ENCODE peak calls at places on chromosomes 13 and 19, in six cellular contexts. D, N, E, P, Q and X are unnamed samples.

GRCh38 chr13:61884830-61885229 is 469.2 kb upstream of the PCDH20 start:
- DNase-seq in D (no peak), N (no peak), E (no peak), P (no peak), Q (no peak), X (no peak)

GRCh38 chr19:48644839-48645651 is 942 bp downstream of the CA11 start:
- DNase-seq in D (no peak), N (peak; percentile 85), E (no peak), P (peak; percentile 74), Q (peak; percentile 52), X (peak; percentile 82)

GRCh38 chr19:1045247-1045603 is 5.3 kb downstream of the ABCA7 start:
- DNase-seq in D (no peak), N (no peak), E (no peak), P (no peak), Q (peak; percentile 87), X (no peak)

GRCh38 chr13:30341815-30342570 is 34.6 kb upstream of the KATNAL1 start:
- DNase-seq in D (peak; percentile 94), N (peak; percentile 91), E (peak; percentile 61), P (peak; percentile 94), Q (peak; percentile 86), X (peak; percentile 86)

GRCh38 chr13:74825170-74825948 is 656.6 kb downstream of the TBC1D4 start:
- DNase-seq in D (peak; percentile 88), N (no peak), E (no peak), P (peak; percentile 64), Q (no peak), X (peak; percentile 93)

GRCh38 chr13:44755872-44756271 is 179.7 kb upstream of the TSC22D1 start:
- DNase-seq in D (peak; percentile 56), N (no peak), E (no peak), P (peak; percentile 81), Q (peak; percentile 67), X (peak; percentile 53)

GRCh38 chr19:50223439-50223716 is 20.0 kb downstream of the MYH14 start:
- DNase-seq in D (no peak), N (no peak), E (no peak), P (no peak), Q (no peak), X (no peak)

GRCh38 chr19:7744871-7745270 is 2.5 kb downstream of the CD209 start:
- DNase-seq in D (no peak), N (no peak), E (no peak), P (no peak), Q (peak; percentile 12), X (no peak)

GRCh38 chr19:5470264-5470671 is 15.1 kb downstream of the ZNRF4 start:
- DNase-seq in D (no peak), N (no peak), E (no peak), P (no peak), Q (peak; percentile 87), X (no peak)

GRCh38 chr13:74904547-74904946 is 577.4 kb downstream of the TBC1D4 start:
- DNase-seq in D (no peak), N (no peak), E (no peak), P (no peak), Q (no peak), X (no peak)

GRCh38 chr19:10692673-10693264 is 8.5 kb upstream of the QTRT1 start:
- DNase-seq in D (no peak), N (no peak), E (no peak), P (no peak), Q (peak; percentile 36), X (no peak)

GRCh38 chr19:10699650-10700335 is 1.4 kb upstream of the QTRT1 start:
- DNase-seq in D (peak; percentile 27), N (peak; percentile 79), E (no peak), P (peak; percentile 48), Q (peak; percentile 62), X (peak; percentile 76)

GRCh38 chr19:10694706-10695105 is 6.5 kb upstream of the QTRT1 start:
- DNase-seq in D (no peak), N (no peak), E (no peak), P (no peak), Q (peak; percentile 25), X (no peak)

GRCh38 chr19:10691883-10692282 is 9.4 kb upstream of the QTRT1 start:
- DNase-seq in D (no peak), N (no peak), E (no peak), P (no peak), Q (no peak), X (no peak)

DNA sequence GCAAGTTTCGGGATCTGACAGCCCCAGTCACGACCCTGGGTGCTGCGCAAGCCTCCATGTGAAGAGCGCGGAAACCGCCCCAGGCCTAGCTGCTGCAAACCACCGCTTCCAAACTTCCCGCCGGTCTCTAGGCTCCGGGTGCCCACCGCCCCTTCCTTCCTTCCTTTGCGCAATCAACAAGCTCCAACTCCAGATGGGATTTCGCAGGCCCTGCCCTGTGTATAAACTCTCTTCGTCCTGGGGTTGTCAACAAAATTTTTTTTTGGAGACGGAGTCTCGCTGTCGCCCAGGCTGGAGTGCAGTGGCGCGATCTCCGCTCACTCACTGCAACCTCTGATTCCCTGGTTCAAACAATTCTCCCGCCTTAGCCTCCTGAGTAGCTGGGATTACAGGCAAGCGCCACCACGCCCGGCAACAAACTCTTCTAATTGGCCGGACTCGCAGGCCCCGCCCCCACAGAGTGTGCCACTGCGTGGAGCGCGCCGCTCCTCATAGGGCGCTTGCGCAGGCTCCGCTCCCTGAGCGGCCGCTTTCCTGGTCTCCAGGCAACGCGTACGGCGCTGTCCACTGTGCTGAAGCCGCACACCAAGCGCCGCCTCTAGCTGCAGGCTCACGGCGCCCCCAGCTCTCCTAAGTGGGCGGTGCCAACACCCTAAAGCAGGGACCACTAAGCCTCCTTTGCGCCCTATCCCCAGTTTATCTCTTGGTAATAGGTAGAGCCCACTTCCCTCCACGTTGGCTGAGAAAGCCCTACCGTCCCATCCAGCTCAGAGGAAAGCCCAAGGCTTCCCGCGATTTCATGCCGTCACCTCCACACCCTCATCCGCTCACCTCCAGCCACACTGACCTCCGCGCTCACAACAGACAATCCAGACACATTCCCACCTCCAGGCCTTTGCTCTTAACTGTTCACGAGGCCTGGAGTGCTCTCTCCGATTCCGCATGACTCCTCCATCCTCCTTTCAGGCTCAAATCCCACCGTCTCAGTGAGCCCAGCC is 5.5 kb upstream of the QTRT1 start:
- DNase-seq in D (peak; percentile 93), N (peak; percentile 99), E (peak; percentile 72), P (peak; percentile 93), Q (peak; percentile 81), X (peak; percentile 96)
- H3K4me3 ChIP-seq in D (peak overlapping the region; percentile 33), N (no peak overlapping the region), E (peak overlapping the region; percentile 59), P (peak overlapping the region; percentile 12), Q (no peak overlapping the region), X (peak overlapping the region; percentile 45)

GRCh38 chr19:3653081-3653795 is 26.6 kb upstream of the CACTIN start:
- DNase-seq in D (no peak), N (no peak), E (no peak), P (no peak), Q (no peak), X (no peak)

GRCh38 chr19:3656073-3656746 is 29.6 kb upstream of the CACTIN start:
- DNase-seq in D (peak; percentile 95), N (no peak), E (no peak), P (no peak), Q (no peak), X (no peak)

GRCh38 chr19:3652422-3652821 is 25.8 kb upstream of the CACTIN start:
- DNase-seq in D (no peak), N (no peak), E (no peak), P (no peak), Q (no peak), X (no peak)

GRCh38 chr19:3655402-3656072 is 28.9 kb upstream of the CACTIN start:
- DNase-seq in D (peak; percentile 99), N (no peak), E (no peak), P (peak; percentile 94), Q (no peak), X (peak; percentile 85)

GRCh38 chr19:3653865-3654513 is 27.4 kb upstream of the CACTIN start:
- DNase-seq in D (no peak), N (no peak), E (no peak), P (no peak), Q (no peak), X (no peak)
- TF ChIP-seq CTCF in D (no peak), N (no peak), E (no peak), P (peak; percentile 18), Q (peak; percentile 37), X (peak; percentile 9)

GRCh38 chr19:38564981-38565685 is 52.6 kb downstream of the MAP4K1 start:
- DNase-seq in D (no peak), N (no peak), E (no peak), P (no peak), Q (no peak), X (no peak)

GRCh38 chr19:38563475-38563874 is 54.3 kb downstream of the MAP4K1 start:
- DNase-seq in D (no peak), N (no peak), E (no peak), P (no peak), Q (no peak), X (no peak)

GRCh38 chr19:38569368-38569983 is 48.3 kb downstream of the MAP4K1 start:
- DNase-seq in D (no peak), N (no peak), E (no peak), P (no peak), Q (no peak), X (no peak)

GRCh38 chr19:38562096-38562495 is 55.7 kb downstream of the MAP4K1 start:
- DNase-seq in D (no peak), N (no peak), E (no peak), P (no peak), Q (no peak), X (no peak)

GRCh38 chr19:38565686-38566105 is 52.1 kb downstream of the MAP4K1 start:
- DNase-seq in D (no peak), N (no peak), E (no peak), P (no peak), Q (no peak), X (no peak)
- H3K4me3 ChIP-seq in D (no peak overlapping the region), N (no peak overlapping the region), E (peak overlapping the region; percentile 50), P (no peak overlapping the region), Q (no peak overlapping the region), X (no peak overlapping the region)

GRCh38 chr19:57559008-57559403 is 657 bp downstream of the ZNF550 start:
- DNase-seq in D (peak; percentile 33), N (peak; percentile 38), E (no peak), P (no peak), Q (peak; percentile 59), X (peak; percentile 17)

GRCh38 chr19:57559404-57560025 is at the start of gene ZNF550:
- DNase-seq in D (peak; percentile 89), N (peak; percentile 93), E (peak; percentile 53), P (peak; percentile 90), Q (peak; percentile 83), X (peak; percentile 92)

GRCh38 chr19:57563547-57563946 is 3.9 kb upstream of the ZNF550 start:
- DNase-seq in D (no peak), N (no peak), E (no peak), P (no peak), Q (no peak), X (no peak)

GRCh38 chr19:57560049-57560491 is 407 bp upstream of the ZNF550 start:
- DNase-seq in D (peak; percentile 82), N (peak; percentile 4), E (no peak), P (peak; percentile 51), Q (peak; percentile 86), X (peak; percentile 72)

GRCh38 chr19:57558525-57558924 is 1.1 kb downstream of the ZNF550 start:
- DNase-seq in D (no peak), N (no peak), E (no peak), P (peak; percentile 28), Q (no peak), X (peak; percentile 28)
- TF ChIP-seq CTCF in D (no peak), N (no peak), E (no peak), P (peak; percentile 28), Q (no peak), X (peak; percentile 26)